ENCODE peak calls at places on chromosomes 2 and 18, in five cellular contexts. F is right cardiac atrium, U is stomach, T is body of pancreas, G is psoas muscle. O is an unnamed sample. For H3K4me1 and H3K27me3, the result is how much of the 10 kb centered on the place peaks cover.

GRCh38 chr2:227177592-227178336 is 13.3 kb downstream of the COL4A3 start:
- DNase-seq in F (no peak), U (no peak), T (no peak), G (no peak), O (no peak)

GRCh38 chr2:11753452-11753885 is 7.0 kb downstream of the LPIN1 start:
- DNase-seq in F (peak), U (peak), T (peak), G (peak), O (no peak)

GRCh38 chr2:33782395-33783239 is 183.5 kb upstream of the FAM98A start:
- DNase-seq in F (peak), U (no peak), T (no peak), G (no peak), O (no peak)

GRCh38 chr18:29651121-29651675 is 1391.3 kb downstream of the DSC3 start:
- DNase-seq in F (no peak), U (no peak), T (no peak), G (no peak), O (no peak)

GRCh38 chr2:60047944-60048525 is 505.4 kb downstream of the BCL11A start:
- DNase-seq in F (peak), U (no peak), T (peak), G (no peak), O (no peak)

GRCh38 chr18:79812052-79812451 is 14.3 kb downstream of the KCNG2 start:
- DNase-seq in F (no peak), U (no peak), T (no peak), G (no peak), O (no peak)

GRCh38 chr2:154700142-154700541 is 1.6 kb downstream of the KCNJ3 start:
- DNase-seq in F (no peak), U (no peak), T (no peak), G (no peak), O (no peak)

GRCh38 chr2:54907663-54908062 is 142.6 kb downstream of the RTN4 start:
- DNase-seq in F (no peak), U (no peak), T (no peak), G (no peak), O (no peak)

GRCh38 chr18:75265255-75265654 is 54.7 kb downstream of the TSHZ1 start:
- DNase-seq in F (no peak), U (no peak), T (no peak), G (no peak), O (no peak)

GRCh38 chr2:33975498-33975897 is 376.4 kb upstream of the FAM98A start:
- DNase-seq in F (no peak), U (no peak), T (no peak), G (no peak), O (no peak)

GRCh38 chr2:68849579-68850030 is 21.6 kb downstream of the BMP10 start:
- DNase-seq in F (no peak), U (no peak), T (no peak), G (no peak), O (no peak)

DNA sequence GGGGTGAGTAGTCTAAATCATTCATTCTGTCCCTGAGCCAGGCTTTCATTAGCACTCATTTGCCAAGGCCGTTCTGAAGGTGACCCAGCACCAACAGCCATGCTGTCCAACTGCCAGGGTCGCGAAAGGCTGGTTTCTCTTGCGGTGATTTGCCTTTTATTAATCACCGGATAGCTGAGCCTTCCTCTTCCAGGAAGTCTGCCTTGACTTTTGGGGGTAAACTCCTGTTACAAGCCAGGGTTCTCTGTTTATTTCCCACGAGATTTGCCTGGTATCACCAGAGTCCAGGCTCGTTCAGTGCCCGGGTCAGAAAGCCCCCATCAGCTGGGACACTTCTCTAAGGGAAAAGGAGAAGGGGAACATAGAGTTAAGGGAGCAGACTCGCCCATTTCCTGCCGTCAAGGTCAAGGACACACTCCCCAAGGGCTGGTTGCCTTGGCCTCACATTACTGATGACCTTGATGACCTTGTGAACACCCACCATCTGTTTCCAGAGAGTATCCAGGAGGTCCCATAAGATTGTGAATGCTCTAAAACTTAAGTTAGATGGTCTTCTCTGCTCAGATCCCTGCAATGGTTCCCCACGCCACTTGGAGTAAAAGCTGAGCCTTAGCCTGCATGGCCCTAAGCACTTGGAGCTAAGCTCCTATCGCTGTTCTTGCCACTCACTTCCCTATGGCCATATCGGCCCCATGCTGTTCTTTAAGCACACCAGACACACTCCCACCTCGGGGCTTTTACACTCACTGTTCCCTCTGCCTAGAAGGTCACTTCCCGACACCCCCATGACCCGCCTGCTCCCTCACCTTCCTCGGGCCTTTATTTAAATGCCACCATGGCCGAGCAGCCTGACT is 118.0 kb upstream of the STPG4 start:
- DNase-seq in F (no peak), U (no peak), T (no peak), G (no peak), O (no peak)
- H3K4me3 ChIP-seq in F (peak), U (peak), T (no peak), G (peak), O (no peak)

DNA sequence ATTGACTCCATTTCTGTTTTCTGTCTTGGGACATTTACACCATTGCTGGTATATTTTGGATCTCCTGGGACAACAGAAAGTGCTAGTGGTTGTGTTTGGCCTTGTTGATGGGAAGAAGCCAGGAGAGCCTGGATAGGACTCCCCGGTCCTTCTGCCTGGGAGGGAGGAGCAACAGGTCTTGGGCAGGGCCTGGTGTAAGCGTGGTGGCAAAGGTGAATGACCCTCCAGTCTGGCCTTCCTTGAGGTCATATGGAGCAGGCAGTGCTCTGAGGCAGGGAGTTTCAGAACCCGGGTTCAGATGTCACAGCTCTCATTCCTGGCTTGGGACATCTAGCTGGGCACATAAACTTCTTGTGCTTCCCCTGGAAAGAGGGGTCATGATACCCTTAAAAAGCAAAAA is 56.0 kb upstream of the RBM44 start:
- DNase-seq in F (no peak), U (no peak), T (no peak), G (no peak), O (no peak)
- H3K4me1 ChIP-seq in F (under half), U (under half), T (under half), G (half or more), O (under half)

GRCh38 chr18:46829947-46830346 is 73.1 kb upstream of the ST8SIA5 start:
- DNase-seq in F (no peak), U (no peak), T (no peak), G (no peak), O (no peak)

GRCh38 chr18:46830633-46831032 is 73.8 kb upstream of the ST8SIA5 start:
- DNase-seq in F (no peak), U (no peak), T (no peak), G (no peak), O (no peak)

GRCh38 chr18:46832856-46833255 is 76.0 kb upstream of the ST8SIA5 start:
- DNase-seq in F (no peak), U (peak), T (peak), G (no peak), O (no peak)

GRCh38 chr18:46831434-46831833 is 74.6 kb upstream of the ST8SIA5 start:
- DNase-seq in F (no peak), U (no peak), T (no peak), G (no peak), O (no peak)

DNA sequence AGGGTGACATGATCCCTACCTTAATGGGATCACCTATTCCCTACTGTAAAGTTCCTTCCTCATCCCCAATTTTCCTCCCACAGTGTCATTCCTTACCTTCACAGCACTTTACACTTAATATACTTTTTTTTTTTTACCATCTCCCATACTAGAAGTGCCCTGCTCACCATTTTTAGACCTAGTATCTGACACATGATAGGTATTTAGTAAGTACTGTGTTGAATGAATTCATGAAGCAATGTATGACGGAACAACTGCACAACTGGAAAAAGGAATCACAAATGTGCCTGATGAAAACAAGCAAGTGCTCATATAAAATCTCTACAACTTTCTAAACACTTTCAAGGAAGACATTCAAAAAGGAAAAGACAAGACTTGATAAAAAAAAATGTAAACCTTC is 77.0 kb upstream of the ST8SIA5 start:
- DNase-seq in F (no peak), U (no peak), T (no peak), G (no peak), O (no peak)
- H3K27me3 ChIP-seq in F (under half), U (under half), T (under half), G (under half), O (under half)

DNA sequence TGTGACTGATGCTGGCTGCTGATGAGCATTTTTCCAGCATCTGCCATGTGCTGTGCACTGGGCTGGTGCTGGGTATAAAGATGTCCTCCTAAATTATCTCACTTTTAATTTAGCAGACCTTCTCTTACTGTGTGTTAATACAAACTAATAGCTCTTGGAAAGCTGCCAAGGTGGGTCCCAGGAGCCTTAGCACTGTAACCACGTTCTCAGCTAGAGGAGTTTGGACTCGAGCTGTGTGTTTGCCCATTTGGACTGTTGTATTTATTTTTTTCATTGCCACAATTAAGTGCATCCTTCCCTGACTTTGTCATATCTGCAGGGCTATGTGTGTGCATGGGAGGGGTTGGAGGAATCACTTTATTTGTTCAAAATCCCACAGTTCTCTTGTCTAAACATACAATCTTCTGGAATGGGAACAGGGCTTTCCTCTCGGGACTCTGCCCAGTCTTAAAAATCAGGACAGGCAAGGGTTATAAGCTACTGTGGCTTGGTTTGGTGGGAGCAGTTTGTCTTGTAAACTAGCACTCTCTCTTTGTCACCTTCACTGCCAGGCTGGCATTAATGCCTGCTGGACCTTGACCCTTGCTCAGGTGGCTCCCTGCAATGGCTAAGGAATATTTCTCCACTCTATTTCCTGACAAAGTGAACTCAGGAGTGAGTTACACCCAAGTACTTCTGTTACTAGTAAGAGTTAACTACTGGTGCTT is 129.7 kb upstream of the MGAT5 start:
- DNase-seq in F (no peak), U (peak), T (no peak), G (no peak), O (no peak)
- H3K4me3 ChIP-seq in F (no peak), U (no peak), T (no peak), G (no peak), O (no peak)